ENCODE peak calls at places on chromosome 22, in four cellular contexts. Z, C, I and Y are unnamed samples. For H3K27me3, the result is how much of the 10 kb centered on the place peaks cover.

GRCh38 chr22:35219012-35219411 is 38.3 kb upstream of the HMGXB4 start:
- DNase-seq in Z (no peak), C (peak), I (no peak), Y (peak)

GRCh38 chr22:45640941-45641621 is 30.6 kb upstream of the ATXN10 start:
- DNase-seq in I (no peak), Z (no peak), C (no peak), Y (no peak)

GRCh38 chr22:21915624-21916308 is 36.9 kb downstream of the PPM1F start:
- DNase-seq in C (no peak), I (no peak), Z (no peak), Y (no peak)

GRCh38 chr22:39363751-39364484 is 14.1 kb downstream of the SYNGR1 start:
- DNase-seq in I (peak), C (no peak), Z (no peak), Y (no peak)

GRCh38 chr22:26939466-26939865 is 282.1 kb downstream of the MIAT start:
- DNase-seq in Z (no peak), C (no peak), I (no peak), Y (no peak)

GRCh38 chr22:26718905-26719304 is 61.5 kb downstream of the MIAT start:
- DNase-seq in C (peak), I (no peak), Z (no peak), Y (peak)

GRCh38 chr22:39953101-39953500 is 7.1 kb upstream of the TMA7B start:
- DNase-seq in I (no peak), Z (no peak), C (no peak), Y (no peak)

GRCh38 chr22:46592390-46592872 is 27.8 kb upstream of the GRAMD4 start:
- DNase-seq in C (no peak), Z (peak), I (peak), Y (peak)

GRCh38 chr22:41915035-41915782 is at the start of gene SHISA8:
- DNase-seq in I (peak), Z (peak), C (no peak), Y (no peak)

GRCh38 chr22:39652990-39653786 is 82.6 kb downstream of the CACNA1I start:
- DNase-seq in Z (no peak), I (no peak), C (no peak), Y (no peak)

GRCh38 chr22:31448382-31448781 is 41.3 kb downstream of the EIF4ENIF1 start:
- DNase-seq in C (no peak), Z (no peak), I (no peak), Y (no peak)

GRCh38 chr22:26197427-26197826 is 28.2 kb downstream of the SEZ6L start:
- DNase-seq in C (no peak), Z (no peak), I (no peak), Y (no peak)

GRCh38 chr22:40463017-40463631 is 92.7 kb downstream of the SGSM3 start:
- DNase-seq in C (no peak), Z (no peak), I (no peak), Y (no peak)

GRCh38 chr22:46462726-46463371 is 74.6 kb downstream of the CELSR1 start:
- DNase-seq in Z (no peak), I (no peak), C (peak), Y (peak)

GRCh38 chr22:43860831-43861230 is 1.5 kb downstream of the SULT4A1 start:
- DNase-seq in I (no peak), C (no peak), Z (no peak), Y (no peak)

GRCh38 chr22:22928666-22929380 is 41.2 kb downstream of the IGLL5 start:
- DNase-seq in I (no peak), C (peak), Z (peak), Y (no peak)

GRCh38 chr22:44404341-44405020 is 91.7 kb upstream of the SHISAL1 start:
- DNase-seq in C (no peak), Z (peak), I (no peak), Y (no peak)

GRCh38 chr22:26692215-26692614 is 34.8 kb downstream of the MIAT start:
- DNase-seq in I (no peak), C (no peak), Z (no peak), Y (no peak)

GRCh38 chr22:43101306-43101705 is 9.2 kb upstream of the BIK start:
- DNase-seq in Z (peak), I (no peak), C (no peak), Y (no peak)

GRCh38 chr22:39253427-39254070 is 8.8 kb upstream of the PDGFB start:
- DNase-seq in I (no peak), C (peak), Z (peak), Y (peak)

GRCh38 chr22:37521236-37521739 is 2.1 kb upstream of the CARD10 start:
- DNase-seq in I (no peak), C (no peak), Z (no peak), Y (no peak)

GRCh38 chr22:46547179-46547882 is 9.9 kb upstream of the CELSR1 start:
- DNase-seq in Z (peak), I (peak), C (peak), Y (no peak)

GRCh38 chr22:21981874-21982273 is 713 bp downstream of the TOP3B start:
- DNase-seq in C (peak), I (peak), Z (no peak), Y (no peak)

GRCh38 chr22:37559901-37560681 is at the start of gene CDC42EP1:
- DNase-seq in C (no peak), Z (peak), I (peak), Y (no peak)

GRCh38 chr22:41532908-41533825 is 11.1 kb downstream of the POLR3H start:
- DNase-seq in Z (peak), I (peak), C (peak), Y (no peak)

GRCh38 chr22:47450876-47451475 is 688.5 kb downstream of the TBC1D22A start:
- DNase-seq in I (no peak), Z (no peak), C (no peak), Y (no peak)

GRCh38 chr22:46140989-46141928 is 9.1 kb upstream of the PPARA start:
- DNase-seq in C (no peak), I (no peak), Z (no peak), Y (no peak)

GRCh38 chr22:24105018-24105360 is 76.3 kb upstream of the SUSD2 start:
- DNase-seq in C (no peak), I (no peak), Z (no peak), Y (no peak)

GRCh38 chr22:46465348-46465725 is 72.1 kb downstream of the CELSR1 start:
- DNase-seq in C (no peak), I (no peak), Z (peak), Y (no peak)

GRCh38 chr22:39278040-39278439 is 33.3 kb upstream of the PDGFB start:
- DNase-seq in I (no peak), C (no peak), Z (peak), Y (no peak)

GRCh38 chr22:41826430-41827383 is 6.2 kb upstream of the SREBF2 start:
- DNase-seq in I (no peak), Z (no peak), C (no peak), Y (no peak)

GRCh38 chr22:45671051-45671782 is 417 bp upstream of the ATXN10 start:
- DNase-seq in C (no peak), Z (no peak), I (peak), Y (no peak)

GRCh38 chr22:43796567-43796966 is 15.5 kb downstream of the EFCAB6 start:
- DNase-seq in I (peak), C (peak), Z (no peak), Y (no peak)

GRCh38 chr22:24037851-24038765 is 27.0 kb downstream of the CABIN1 start:
- DNase-seq in I (no peak), C (no peak), Z (no peak), Y (no peak)

GRCh38 chr22:45112136-45112879 is 51.4 kb upstream of the NUP50 start:
- DNase-seq in Z (no peak), I (no peak), C (no peak), Y (peak)

GRCh38 chr22:39144101-39144815 is 8.2 kb downstream of the CBX7 start:
- DNase-seq in I (peak), C (peak), Z (no peak), Y (no peak)

GRCh38 chr22:28813772-28814518 is 13.6 kb upstream of the XBP1 start:
- DNase-seq in C (no peak), Z (no peak), I (no peak), Y (no peak)
- TF ChIP-seq CTCF in C (no peak), Z (no peak), I (no peak), Y (no peak)

GRCh38 chr22:17770180-17771077 is 3.8 kb downstream of the BID start:
- DNase-seq in I (no peak), C (no peak), Z (no peak), Y (no peak)

GRCh38 chr22:17774206-17774927 is at the start of gene BID:
- DNase-seq in Z (peak), C (no peak), I (peak), Y (no peak)

GRCh38 chr22:17772963-17773605 is 1.2 kb downstream of the BID start:
- DNase-seq in I (no peak), C (peak), Z (no peak), Y (no peak)

GRCh38 chr22:17773606-17774205 is 563 bp downstream of the BID start:
- DNase-seq in I (peak), C (peak), Z (peak), Y (no peak)

DNA sequence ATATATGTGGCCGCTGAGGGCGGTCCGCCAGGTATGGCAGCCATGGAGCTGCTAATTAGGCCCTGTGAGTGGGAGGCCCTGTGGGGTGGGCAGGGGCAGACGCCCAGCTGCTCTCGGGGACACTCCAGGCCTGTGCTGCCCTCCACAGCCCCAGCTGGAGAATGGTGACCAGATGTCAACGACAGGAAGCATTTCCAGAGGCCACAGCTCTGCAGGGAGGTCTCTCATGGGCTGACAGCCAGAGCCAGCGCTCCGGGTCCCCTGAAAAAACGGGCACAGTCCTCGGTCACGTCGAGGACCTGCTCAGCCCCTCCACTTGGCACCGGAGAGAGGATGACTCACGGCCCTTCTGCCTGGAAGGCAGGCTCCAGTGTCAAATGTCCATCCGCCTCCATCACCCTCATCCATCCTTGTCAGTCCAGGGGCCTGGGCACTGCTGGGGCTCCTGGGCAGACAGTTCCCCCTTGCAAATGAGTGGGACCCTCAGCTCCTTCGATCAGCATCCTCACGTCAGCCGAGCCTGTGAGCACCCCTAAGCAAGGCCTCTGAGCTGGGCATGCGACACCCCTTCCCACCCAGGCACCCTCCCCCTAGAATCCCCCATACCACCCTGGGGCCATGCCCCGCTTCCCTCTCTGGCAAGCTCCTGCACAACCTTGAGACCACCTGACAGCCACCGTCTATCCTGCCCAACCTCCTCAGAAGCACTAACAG is 1.9 kb downstream of the BID start:
- DNase-seq in Z (no peak), I (no peak), C (peak), Y (no peak)
- H3K4me3 ChIP-seq in Z (peak), I (peak), C (no peak), Y (peak)

DNA sequence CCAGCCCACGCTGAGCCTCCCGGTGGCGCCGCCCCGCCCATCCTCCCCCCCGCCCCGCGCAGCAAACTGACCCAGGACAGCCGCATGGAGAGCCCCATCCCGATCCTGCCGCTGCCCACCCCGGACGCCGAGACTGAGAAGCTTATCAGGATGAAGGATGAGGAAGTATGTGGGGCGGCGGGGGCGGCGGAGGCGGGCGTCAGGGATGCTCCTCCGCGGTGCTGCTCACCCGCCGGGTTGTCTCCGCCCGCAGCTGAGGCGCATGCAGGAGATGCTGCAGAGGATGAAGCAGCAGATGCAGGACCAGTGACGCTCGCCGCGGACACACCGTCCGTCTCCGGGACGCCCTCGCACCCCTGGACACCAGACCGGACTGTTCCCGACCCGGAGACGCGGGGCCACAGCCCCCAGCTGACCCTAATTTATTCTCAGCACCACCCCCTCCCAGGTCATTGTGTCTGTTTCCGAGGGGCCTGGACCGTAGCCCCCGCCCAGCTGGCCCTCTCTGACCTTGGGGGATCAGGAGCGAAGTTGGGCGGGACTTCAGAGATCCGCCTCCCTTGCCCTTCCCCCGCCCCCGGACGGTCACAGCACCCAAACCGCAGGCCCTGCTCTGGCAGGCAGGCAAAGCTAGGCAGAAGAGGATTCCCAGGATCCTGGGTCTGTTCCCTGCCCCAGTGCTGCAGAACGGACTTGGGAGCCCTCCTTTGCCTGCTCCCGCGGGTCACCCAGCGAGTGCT is 994 bp upstream of the GP1BB start:
- DNase-seq in C (no peak), Z (no peak), I (peak), Y (no peak)
- H3K27me3 ChIP-seq in C (under half), Z (half or more), I (half or more), Y (under half)

DNA sequence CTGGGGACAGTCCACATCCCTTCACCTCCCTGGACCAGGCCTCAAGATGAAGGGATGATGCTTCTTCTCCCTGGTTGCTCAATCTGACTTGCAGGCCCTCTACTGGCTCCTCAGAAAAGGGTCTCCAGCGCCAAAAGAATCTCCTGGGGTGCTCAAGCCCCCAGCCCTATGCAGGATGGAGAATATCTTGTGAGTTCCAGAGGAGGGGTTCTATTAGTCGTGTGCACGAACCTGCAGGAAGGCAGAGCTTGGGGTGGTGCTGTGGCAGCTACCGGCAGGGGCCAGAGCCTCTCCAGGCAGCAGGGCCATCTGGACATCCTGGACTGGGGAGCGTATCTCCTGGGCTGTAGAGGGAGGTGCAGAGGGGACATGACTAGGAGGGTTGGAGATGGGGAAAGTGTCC is 1339.5 kb downstream of the BRD1 start:
- DNase-seq in I (peak), Z (no peak), C (no peak), Y (no peak)
- TF ChIP-seq CTCF in I (peak), Z (no peak), C (no peak), Y (peak)

GRCh38 chr22:30262112-30262511 is 4.5 kb downstream of the OSM start:
- DNase-seq in C (peak), I (no peak), Z (no peak), Y (no peak)

GRCh38 chr22:30265131-30265720 is 1.4 kb downstream of the OSM start:
- DNase-seq in Z (no peak), C (no peak), I (no peak), Y (no peak)

GRCh38 chr22:30261134-30261533 is 5.5 kb downstream of the OSM start:
- DNase-seq in I (no peak), C (no peak), Z (no peak), Y (no peak)

GRCh38 chr22:30263883-30264282 is 2.8 kb downstream of the OSM start:
- DNase-seq in C (no peak), I (no peak), Z (no peak), Y (no peak)

DNA sequence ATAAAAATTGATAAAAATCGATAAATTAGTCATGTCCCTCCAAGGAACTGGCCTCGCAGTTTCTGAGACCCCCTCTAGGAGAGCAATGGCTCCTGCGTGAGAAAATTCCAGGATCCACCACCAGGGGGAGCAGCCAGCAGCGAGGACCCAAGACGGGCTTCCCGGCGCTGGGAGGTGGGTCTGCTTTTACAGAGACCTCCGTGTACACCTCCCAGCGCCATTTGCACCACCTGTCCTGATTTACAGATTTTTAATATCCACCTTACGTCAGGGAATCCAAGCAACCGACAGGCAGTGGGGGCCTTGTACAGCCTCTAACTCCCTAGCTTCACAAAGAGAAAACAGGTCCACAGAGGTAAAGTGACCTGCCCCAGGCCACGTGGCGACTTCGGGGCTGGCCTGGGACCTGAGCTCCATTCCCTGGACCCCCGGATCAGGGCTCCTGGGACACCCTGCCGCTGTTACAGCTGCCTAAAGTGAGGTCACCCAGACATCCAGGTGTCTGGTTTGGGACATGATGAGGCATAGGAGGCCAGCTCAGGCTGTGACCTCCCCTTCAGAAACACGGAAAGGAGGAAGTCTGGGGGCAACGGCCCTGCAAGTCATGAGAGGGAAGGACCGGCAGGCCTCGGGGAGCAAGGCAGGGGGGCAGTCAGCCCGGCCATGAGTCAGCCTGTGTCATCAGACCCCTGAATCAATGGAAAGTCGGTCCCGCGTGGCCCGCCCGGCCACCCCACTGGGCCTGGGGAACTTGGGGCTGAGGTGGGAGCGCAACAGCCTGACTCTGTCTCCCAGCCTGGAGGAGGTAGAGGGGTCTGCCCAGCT is 3.5 kb downstream of the OSM start:
- DNase-seq in C (peak), I (peak), Z (peak), Y (no peak)
- H3K4me3 ChIP-seq in C (no peak), I (no peak), Z (peak), Y (no peak)

GRCh38 chr22:50604623-50605348 is 4.2 kb downstream of the MAPK8IP2 start:
- DNase-seq in C (no peak), Z (no peak), I (no peak), Y (no peak)

GRCh38 chr22:50605349-50606074 is 4.9 kb downstream of the MAPK8IP2 start:
- DNase-seq in I (no peak), C (no peak), Z (no peak), Y (no peak)

GRCh38 chr22:50602338-50602700 is 1.7 kb downstream of the MAPK8IP2 start:
- DNase-seq in Z (no peak), I (no peak), C (no peak), Y (no peak)

GRCh38 chr22:50603511-50604255 is 3.1 kb downstream of the MAPK8IP2 start:
- DNase-seq in C (no peak), Z (no peak), I (peak), Y (no peak)

GRCh38 chr22:50604256-50604580 is 3.6 kb downstream of the MAPK8IP2 start:
- DNase-seq in I (no peak), C (no peak), Z (no peak), Y (no peak)
- H3K27me3 ChIP-seq in I (half or more), C (under half), Z (half or more), Y (under half)

GRCh38 chr22:25131198-25131887 is 68.3 kb upstream of the CRYBB3 start:
- DNase-seq in C (no peak), I (no peak), Z (no peak), Y (no peak)
- TF ChIP-seq CTCF in C (peak), I (no peak), Z (no peak), Y (no peak)

DNA sequence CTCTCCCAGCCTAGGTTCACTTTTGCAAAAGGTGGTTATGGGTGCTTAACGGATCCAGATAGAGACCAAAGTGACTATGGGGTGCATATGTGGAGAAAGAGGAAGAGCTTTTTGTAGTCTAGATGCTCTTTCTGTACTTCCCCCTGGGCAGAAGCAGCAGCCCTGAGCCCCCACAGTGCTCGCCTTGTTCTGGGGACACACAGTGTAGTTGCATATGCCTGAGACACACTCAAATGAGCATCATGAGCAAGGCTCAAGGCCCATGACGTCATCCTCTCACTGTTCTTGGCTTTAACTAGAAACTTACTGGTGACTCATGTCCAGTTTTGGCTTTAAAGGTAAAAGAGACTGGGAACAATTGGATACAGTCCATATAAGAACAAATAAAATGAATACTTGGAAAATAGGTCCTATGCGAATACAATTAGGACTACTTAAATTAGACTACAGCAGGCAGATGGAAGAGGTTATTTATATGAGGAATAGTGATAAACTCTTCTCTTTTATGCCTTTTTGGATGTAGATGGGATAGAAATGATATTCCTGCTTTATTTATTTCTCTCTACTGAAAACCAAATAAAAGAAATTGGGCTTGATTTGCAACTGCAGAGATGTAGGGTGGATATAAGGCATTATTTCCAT is 20.1 kb upstream of the PEX26 start:
- DNase-seq in C (peak), I (no peak), Z (no peak), Y (peak)
- H3K4me3 ChIP-seq in C (no peak), I (no peak), Z (no peak), Y (no peak)

GRCh38 chr22:36422287-36423014 is 34.7 kb upstream of the MYH9 start:
- DNase-seq in Z (no peak), C (no peak), I (no peak), Y (no peak)
- H3K27me3 ChIP-seq in Z (under half), C (under half), I (under half), Y (under half)